ENCODE peak calls at places on chromosomes 12 and 14, in five cellular contexts. D is SK-MEL-5; U is T-helper 22 cell; T is A549; K is activated CD4-positive, alpha-beta T cell treated with anti-CD3 and anti-CD28 coated beads, Interleukin-2, amount 50 U/mL, for 4 hours. S is an unnamed sample.

GRCh38 chr14:37587881-37588666 is 7.0 kb downstream of the FOXA1 start:
- DNase-seq in D (no peak), U (no peak), T (peak; percentile 61), K (no peak), S (no peak)

GRCh38 chr12:207804-208203 is 6.2 kb downstream of the SLC6A12 start:
- DNase-seq in D (no peak), U (no peak), T (no peak), K (no peak), S (no peak)

GRCh38 chr12:98513379-98514318 is 1.7 kb upstream of the TMPO start:
- DNase-seq in D (no peak), U (no peak), T (no peak), K (no peak), S (no peak)

GRCh38 chr12:91743727-91744126 is 401.9 kb downstream of the BTG1 start:
- DNase-seq in D (peak; percentile 65), U (no peak), T (no peak), K (no peak), S (peak; percentile 86)

GRCh38 chr12:42588308-42588836 is 1.2 kb downstream of the PRICKLE1 start:
- DNase-seq in D (no peak), U (no peak), T (no peak), K (no peak), S (no peak)

GRCh38 chr12:26938660-26939185 is 453 bp downstream of the FGFR1OP2 start:
- DNase-seq in D (no peak), U (peak; percentile 14), T (no peak), K (no peak), S (no peak)

GRCh38 chr12:66188584-66189475 is at the start of gene IRAK3:
- DNase-seq in D (no peak), U (peak; percentile 11), T (peak; percentile 21), K (no peak), S (no peak)

GRCh38 chr14:75752907-75753594 is 92.0 kb downstream of the TTLL5 start:
- DNase-seq in D (no peak), U (no peak), T (no peak), K (no peak), S (peak; percentile 6)

GRCh38 chr12:17666641-17667324 is 423.2 kb downstream of the RERGL start:
- DNase-seq in D (no peak), U (no peak), T (no peak), K (no peak), S (no peak)

GRCh38 chr12:98373019-98373554 is 142.3 kb upstream of the TMPO start:
- DNase-seq in D (peak; percentile 76), U (no peak), T (peak; percentile 61), K (no peak), S (peak; percentile 67)

GRCh38 chr14:74804219-74804825 is 41.2 kb downstream of the YLPM1 start:
- DNase-seq in D (peak; percentile 66), U (no peak), T (peak; percentile 50), K (no peak), S (no peak)

GRCh38 chr12:47377414-47378221 is 297.9 kb upstream of the AMIGO2 start:
- DNase-seq in D (peak; percentile 18), U (no peak), T (peak; percentile 99), K (no peak), S (no peak)

GRCh38 chr12:76194724-76195123 is 110.2 kb upstream of the NAP1L1 start:
- DNase-seq in D (no peak), U (no peak), T (no peak), K (no peak), S (no peak)

GRCh38 chr14:33452982-33453381 is 497.9 kb downstream of the EGLN3 start:
- DNase-seq in D (no peak), U (no peak), T (no peak), K (no peak), S (no peak)

GRCh38 chr12:125533434-125534029 is 468.3 kb downstream of the AACS start:
- DNase-seq in D (peak; percentile 53), U (no peak), T (peak; percentile 33), K (no peak), S (peak; percentile 10)

GRCh38 chr14:22099942-22100763 is 426.5 kb upstream of the OR4E1 start:
- DNase-seq in D (peak; percentile 91), U (peak; percentile 15), T (peak; percentile 81), K (peak; percentile 54), S (peak; percentile 28)

GRCh38 chr12:68435816-68436215 is 103.7 kb upstream of the MDM1 start:
- DNase-seq in D (no peak), U (no peak), T (peak; percentile 42), K (no peak), S (no peak)

GRCh38 chr14:50759800-50760543 is 71.0 kb downstream of the NIN start:
- DNase-seq in D (no peak), U (no peak), T (no peak), K (no peak), S (no peak)

GRCh38 chr12:954736-955135 is 5.2 kb upstream of the RAD52 start:
- DNase-seq in D (no peak), U (no peak), T (no peak), K (no peak), S (no peak)

GRCh38 chr12:27179399-27180214 is 64.5 kb upstream of the STK38L start:
- DNase-seq in D (no peak), U (no peak), T (peak; percentile 94), K (no peak), S (peak; percentile 28)

GRCh38 chr14:67704018-67704417 is 2.3 kb downstream of the RDH12 start:
- DNase-seq in D (no peak), U (no peak), T (no peak), K (no peak), S (no peak)

GRCh38 chr12:122840580-122841513 is 5.6 kb downstream of the HIP1R start:
- DNase-seq in D (no peak), U (no peak), T (no peak), K (no peak), S (no peak)

GRCh38 chr12:105740970-105741725 is 397.6 kb downstream of the NUAK1 start:
- DNase-seq in D (no peak), U (no peak), T (no peak), K (no peak), S (no peak)

GRCh38 chr12:95216704-95217376 is 427 bp downstream of the FGD6 start:
- DNase-seq in D (no peak), U (no peak), T (peak; percentile 49), K (peak; percentile 35), S (no peak)

GRCh38 chr12:25852792-25853191 is 105.7 kb upstream of the RASSF8 start:
- DNase-seq in D (peak; percentile 47), U (no peak), T (peak; percentile 60), K (no peak), S (peak; percentile 41)

GRCh38 chr12:82651489-82651888 is 35.2 kb upstream of the TMTC2 start:
- DNase-seq in D (no peak), U (no peak), T (peak; percentile 81), K (no peak), S (no peak)

GRCh38 chr14:96052541-96053105 is 13.5 kb downstream of the C14orf132 start:
- DNase-seq in D (no peak), U (no peak), T (no peak), K (no peak), S (no peak)

GRCh38 chr12:42474391-42474790 is 115.2 kb downstream of the PRICKLE1 start:
- DNase-seq in D (no peak), U (no peak), T (peak; percentile 19), K (no peak), S (peak; percentile 20)

GRCh38 chr12:93025145-93026103 is 96.3 kb upstream of the EEA1 start:
- DNase-seq in D (peak; percentile 87), U (no peak), T (peak; percentile 59), K (no peak), S (peak; percentile 61)

GRCh38 chr12:11650697-11651281 is 1.3 kb downstream of the ETV6 start:
- DNase-seq in D (peak; percentile 29), U (no peak), T (no peak), K (no peak), S (no peak)

GRCh38 chr12:47236109-47236714 is 156.5 kb upstream of the AMIGO2 start:
- DNase-seq in D (no peak), U (no peak), T (peak; percentile 55), K (no peak), S (peak; percentile 61)

GRCh38 chr14:37796703-37797416 is 201.4 kb downstream of the TTC6 start:
- DNase-seq in D (no peak), U (no peak), T (no peak), K (no peak), S (no peak)

GRCh38 chr14:23829736-23830474 is 123.7 kb upstream of the DHRS4 start:
- DNase-seq in D (peak; percentile 39), U (no peak), T (peak; percentile 89), K (no peak), S (peak; percentile 62)

GRCh38 chr14:76908834-76909233 is 82.6 kb downstream of the LRRC74A start:
- DNase-seq in D (no peak), U (peak; percentile 46), T (peak; percentile 80), K (no peak), S (no peak)

GRCh38 chr12:80321653-80322052 is 122.4 kb upstream of the PTPRQ start:
- DNase-seq in D (no peak), U (no peak), T (peak; percentile 5), K (no peak), S (no peak)

S was measured in COLO829.